ENCODE peak calls at places on chromosomes 16 and 17, in six cellular contexts. A, Q, S, E, K and T are unnamed samples.

GRCh38 chr17:16470302-16470701 is 21.7 kb downstream of the LRRC75A start:
- DNase-seq in A (no peak), Q (no peak), S (no peak), E (no peak), K (no peak), T (no peak)

GRCh38 chr16:31404353-31405064 is 11.4 kb downstream of the ITGAD start:
- DNase-seq in A (no peak), Q (no peak), S (peak), E (no peak), K (no peak), T (no peak)

GRCh38 chr16:13038591-13038990 is 137.2 kb downstream of the SHISA9 start:
- DNase-seq in A (no peak), Q (no peak), S (no peak), E (no peak), K (no peak), T (no peak)

GRCh38 chr16:82011199-82011641 is at the start of gene SDR42E1:
- DNase-seq in A (peak), Q (no peak), S (no peak), E (no peak), K (no peak), T (peak)

GRCh38 chr17:82212331-82213250 is at the start of gene CCDC57:
- DNase-seq in A (peak), Q (peak), S (peak), E (peak), K (no peak), T (peak)

GRCh38 chr17:57493625-57494024 is 237.3 kb downstream of the MSI2 start:
- DNase-seq in A (no peak), Q (no peak), S (no peak), E (no peak), K (no peak), T (no peak)

GRCh38 chr17:31778538-31778937 is 80.5 kb downstream of the COPRS start:
- DNase-seq in A (no peak), Q (no peak), S (no peak), E (peak), K (no peak), T (no peak)

GRCh38 chr17:41813039-41813680 is 356 bp downstream of the FKBP10 start:
- DNase-seq in A (no peak), Q (no peak), S (no peak), E (no peak), K (no peak), T (no peak)

GRCh38 chr16:24748242-24748641 is 18.8 kb downstream of the TNRC6A start:
- DNase-seq in A (peak), Q (no peak), S (peak), E (peak), K (no peak), T (no peak)

GRCh38 chr16:58110590-58111330 is 18.4 kb downstream of the CFAP20 start:
- DNase-seq in A (peak), Q (no peak), S (no peak), E (no peak), K (no peak), T (no peak)

GRCh38 chr16:88077328-88078108 is 126.3 kb downstream of the BANP start:
- DNase-seq in A (no peak), Q (peak), S (no peak), E (no peak), K (no peak), T (peak)

GRCh38 chr17:39867084-39867890 is 715 bp upstream of the ZPBP2 start:
- DNase-seq in A (no peak), Q (no peak), S (no peak), E (no peak), K (no peak), T (no peak)

GRCh38 chr16:81532491-81533174 is 88.0 kb downstream of the CMIP start:
- DNase-seq in A (no peak), Q (peak), S (no peak), E (no peak), K (no peak), T (peak)

GRCh38 chr16:21083729-21084268 is 66.8 kb downstream of the DNAH3 start:
- DNase-seq in A (peak), Q (peak), S (peak), E (peak), K (peak), T (peak)

GRCh38 chr17:82237083-82237745 is 8.4 kb downstream of the SLC16A3 start:
- DNase-seq in A (no peak), Q (peak), S (no peak), E (no peak), K (no peak), T (peak)

GRCh38 chr17:39402890-39403605 is 1.6 kb upstream of the FBXL20 start:
- DNase-seq in A (no peak), Q (no peak), S (no peak), E (no peak), K (no peak), T (no peak)

GRCh38 chr16:68444058-68444657 is 4.2 kb downstream of the SMPD3 start:
- DNase-seq in A (peak), Q (no peak), S (peak), E (peak), K (no peak), T (no peak)

GRCh38 chr17:34556951-34557350 is 22.4 kb upstream of the TMEM132E start:
- DNase-seq in A (no peak), Q (no peak), S (no peak), E (no peak), K (no peak), T (no peak)

GRCh38 chr16:1300664-1301476 is 8.6 kb upstream of the UBE2I start:
- DNase-seq in A (peak), Q (peak), S (peak), E (peak), K (no peak), T (peak)

GRCh38 chr17:1078831-1079561 is 82.1 kb downstream of the TIMM22 start:
- DNase-seq in A (no peak), Q (peak), S (no peak), E (no peak), K (no peak), T (peak)

GRCh38 chr16:55700961-55701360 is 45.2 kb downstream of the SLC6A2 start:
- DNase-seq in A (peak), Q (no peak), S (no peak), E (no peak), K (no peak), T (no peak)

GRCh38 chr16:84753412-84754325 is 53.9 kb downstream of the USP10 start:
- DNase-seq in A (no peak), Q (no peak), S (no peak), E (no peak), K (no peak), T (no peak)

GRCh38 chr17:14201087-14201486 is 35.6 kb downstream of the CDRT15 start:
- DNase-seq in A (no peak), Q (no peak), S (peak), E (no peak), K (no peak), T (no peak)

GRCh38 chr16:85606920-85607319 is 6.2 kb upstream of the GSE1 start:
- DNase-seq in A (no peak), Q (no peak), S (no peak), E (no peak), K (no peak), T (no peak)

GRCh38 chr16:55559933-55560516 is 6.5 kb upstream of the CAPNS2 start:
- DNase-seq in A (no peak), Q (no peak), S (no peak), E (no peak), K (no peak), T (no peak)

GRCh38 chr16:80063028-80063767 is 462.7 kb upstream of the MAF start:
- DNase-seq in A (no peak), Q (no peak), S (no peak), E (peak), K (no peak), T (no peak)

GRCh38 chr16:87053016-87053982 is 263.9 kb downstream of the C16orf95 start:
- DNase-seq in A (no peak), Q (no peak), S (no peak), E (no peak), K (no peak), T (no peak)

GRCh38 chr16:31711344-31711845 is 162.2 kb upstream of the ZNF267 start:
- DNase-seq in A (no peak), Q (no peak), S (no peak), E (no peak), K (no peak), T (no peak)

GRCh38 chr17:54530398-54530797 is 370.3 kb upstream of the TOM1L1 start:
- DNase-seq in A (no peak), Q (no peak), S (no peak), E (no peak), K (no peak), T (no peak)

GRCh38 chr16:30797670-30798309 is 10.8 kb upstream of the ZNF629 start:
- DNase-seq in A (no peak), Q (no peak), S (no peak), E (no peak), K (no peak), T (peak)

DNA sequence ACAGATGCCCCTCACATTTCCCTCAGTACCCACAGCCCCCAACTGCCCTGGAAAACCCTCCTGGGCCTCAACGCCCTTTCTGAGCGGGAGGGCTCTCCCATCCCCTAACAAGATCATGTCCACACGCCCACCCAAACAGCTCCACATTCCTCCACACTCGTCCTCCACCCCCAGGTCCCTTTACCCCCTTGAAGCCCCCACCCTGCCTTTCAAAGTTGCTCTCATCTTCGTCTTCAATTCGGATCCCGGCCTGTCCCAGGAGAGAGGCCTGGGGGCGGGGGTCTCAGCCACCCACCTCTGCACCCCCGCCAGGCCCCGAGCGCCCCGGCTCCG is 14.3 kb downstream of the HOXB4 start:
- DNase-seq in A (no peak), Q (no peak), S (no peak), E (no peak), K (no peak), T (no peak)
- H3K4me3 ChIP-seq in A (no peak), Q (peak), S (peak), E (peak), K (no peak), T (no peak)

GRCh38 chr17:66431910-66432309 is 129.5 kb downstream of the PRKCA start:
- DNase-seq in A (peak), Q (no peak), S (peak), E (peak), K (no peak), T (no peak)
- H3K4me3 ChIP-seq in A (no peak), Q (no peak), S (peak), E (no peak), K (no peak), T (no peak)

GRCh38 chr16:89637379-89637778 is 20.1 kb downstream of the CHMP1A start:
- DNase-seq in A (no peak), Q (no peak), S (no peak), E (no peak), K (no peak), T (no peak)

GRCh38 chr16:89638455-89638854 is 19.1 kb downstream of the CHMP1A start:
- DNase-seq in A (no peak), Q (no peak), S (no peak), E (no peak), K (no peak), T (no peak)

GRCh38 chr16:89636663-89637062 is 20.8 kb downstream of the CHMP1A start:
- DNase-seq in A (no peak), Q (no peak), S (no peak), E (no peak), K (no peak), T (no peak)

GRCh38 chr16:89629827-89630610 is 16.6 kb downstream of the DPEP1 start:
- DNase-seq in A (no peak), Q (no peak), S (no peak), E (no peak), K (no peak), T (no peak)

DNA sequence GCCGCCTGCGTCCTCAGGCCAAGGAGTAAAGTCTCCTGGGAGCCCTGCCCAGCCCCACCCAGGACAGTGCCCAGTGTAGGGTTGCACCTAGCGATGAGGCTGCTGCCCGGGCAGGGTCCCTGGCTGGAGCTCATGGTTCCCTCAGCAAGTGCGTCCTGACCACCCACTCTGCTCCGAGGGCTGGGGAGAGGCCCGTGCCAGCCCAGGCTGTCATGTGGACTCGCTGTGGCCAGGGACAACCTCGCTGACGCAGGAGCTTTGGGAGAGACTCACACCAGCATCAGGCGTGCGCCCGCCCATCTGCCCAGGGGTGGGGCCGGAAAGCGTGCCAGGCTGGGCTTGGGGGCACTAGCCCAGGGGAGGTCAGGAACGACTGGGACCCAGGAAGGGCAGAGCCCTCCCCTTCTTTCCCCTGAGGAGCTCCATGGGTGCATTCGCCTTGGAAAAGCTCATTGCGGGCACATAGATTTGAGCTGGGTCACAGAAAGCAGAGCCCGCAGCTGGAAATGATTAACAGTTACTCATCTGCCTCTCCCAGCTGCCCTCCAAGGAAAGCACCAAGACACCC is 19.7 kb downstream of the DPEP1 start:
- DNase-seq in A (peak), Q (no peak), S (no peak), E (peak), K (no peak), T (no peak)
- H3K4me3 ChIP-seq in A (no peak), Q (no peak), S (no peak), E (no peak), K (no peak), T (peak)

DNA sequence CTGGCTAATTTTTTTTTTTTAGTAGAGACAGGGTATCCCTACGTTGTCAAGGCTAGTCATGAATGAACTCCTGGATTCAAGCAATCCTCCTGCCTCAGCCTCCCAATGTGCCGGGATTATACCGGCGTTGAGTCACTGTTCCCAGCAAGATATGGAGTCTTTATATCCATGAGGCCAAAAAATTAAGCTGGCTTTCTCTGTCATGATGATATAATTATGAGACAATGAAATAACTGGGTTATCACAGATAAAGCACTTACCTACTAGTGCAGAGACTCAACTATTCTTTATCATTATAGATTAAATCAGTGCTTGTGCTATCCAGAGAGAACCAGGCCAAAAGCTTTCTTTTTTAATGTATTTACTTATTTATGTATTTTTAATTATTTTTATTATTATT is 36.2 kb downstream of the SMG6 start:
- DNase-seq in A (no peak), Q (no peak), S (no peak), E (no peak), K (no peak), T (no peak)
- H3K4me3 ChIP-seq in A (no peak), Q (no peak), S (no peak), E (no peak), K (no peak), T (no peak)

DNA sequence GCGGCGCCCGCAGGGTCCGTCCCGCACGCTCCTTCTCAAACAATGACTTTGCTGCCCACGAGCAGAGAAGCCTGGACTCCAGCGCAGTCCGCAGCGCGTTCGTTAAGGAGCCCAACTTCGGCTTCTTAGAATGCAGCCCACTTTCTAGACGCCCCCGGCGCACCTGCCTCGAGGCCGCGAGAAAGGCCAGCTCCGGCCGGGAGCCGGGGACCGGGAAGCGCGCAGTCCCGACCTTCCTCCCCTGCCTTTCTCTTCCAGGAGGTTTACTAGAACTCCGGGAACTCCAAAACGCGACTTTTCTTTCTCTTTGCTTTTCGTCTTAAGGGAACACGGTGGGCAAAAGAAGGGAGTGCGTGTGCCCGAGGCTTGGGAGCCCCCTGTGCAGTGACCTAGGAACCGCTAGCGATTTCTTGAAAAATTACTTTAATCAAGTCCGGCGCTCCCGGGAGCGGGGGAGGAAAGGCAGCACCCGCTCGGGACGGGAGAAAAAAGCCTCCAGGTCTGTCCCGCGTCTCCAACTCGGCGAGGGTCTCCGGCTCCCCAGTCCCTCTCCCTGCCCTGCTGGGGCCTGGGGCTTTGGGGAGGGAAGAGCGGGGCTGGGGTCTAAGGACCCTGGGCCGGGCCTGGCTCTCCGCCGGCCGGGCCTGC is 2.6 kb downstream of the HNF1B start:
- DNase-seq in A (peak), Q (no peak), S (no peak), E (peak), K (no peak), T (peak)
- H3K4me3 ChIP-seq in A (peak), Q (peak), S (peak), E (peak), K (peak), T (peak)

DNA sequence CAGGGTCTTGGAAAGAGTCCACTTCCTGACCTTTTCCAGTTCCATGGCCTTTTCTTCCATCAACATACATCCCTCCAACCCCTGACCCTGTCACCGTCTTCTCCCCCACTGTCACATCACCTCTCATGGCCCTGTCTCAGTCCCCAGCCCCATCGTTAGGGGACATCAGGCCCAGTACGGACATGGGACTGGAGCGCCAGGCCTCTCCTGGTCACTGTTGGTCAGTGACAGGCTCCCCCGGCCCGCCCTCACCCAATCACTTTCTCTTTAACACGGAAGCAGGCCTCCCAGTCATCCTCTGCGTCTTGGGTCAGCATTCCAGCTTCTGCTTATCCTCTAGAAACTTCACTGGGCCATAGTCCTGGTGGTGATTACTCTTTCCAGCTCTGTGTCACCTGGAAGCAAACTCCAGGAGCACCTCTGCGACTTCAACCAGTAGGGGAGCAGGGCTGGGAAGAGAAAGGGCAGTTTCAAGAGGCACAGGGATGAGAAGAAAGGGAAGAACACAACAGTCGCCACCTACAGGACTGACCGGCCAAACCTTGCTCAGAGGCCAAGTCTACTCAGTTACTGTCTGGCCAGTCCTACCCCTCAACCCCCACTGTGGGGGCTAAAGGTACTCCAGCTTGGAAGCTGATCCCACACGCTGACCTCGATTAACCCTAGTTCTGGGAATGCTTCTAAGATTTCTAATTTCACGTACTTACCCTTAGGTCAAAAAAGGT is 15.9 kb upstream of the ICAM2 start:
- DNase-seq in A (no peak), Q (no peak), S (no peak), E (no peak), K (no peak), T (no peak)
- H3K4me3 ChIP-seq in A (no peak), Q (no peak), S (no peak), E (no peak), K (no peak), T (no peak)

GRCh38 chr17:78977681-78977943 is 2.1 kb downstream of the LGALS3BP start:
- DNase-seq in A (no peak), Q (no peak), S (no peak), E (no peak), K (no peak), T (no peak)
- H3K4me3 ChIP-seq in A (no peak), Q (no peak), S (no peak), E (no peak), K (no peak), T (peak)